ENCODE peak calls at places on chromosomes 11 and 22, in eight cellular contexts. Q, D, P, U, N, O, J and C are unnamed samples.

GRCh38 chr11:16195659-16196058 is 160.7 kb downstream of the SOX6 start:
- DNase-seq in Q (no peak), D (no peak), P (no peak), U (no peak), N (no peak), O (no peak), J (peak), C (no peak)

GRCh38 chr22:18063311-18063710 is 14.5 kb upstream of the PEX26 start:
- DNase-seq in Q (peak), D (no peak), P (no peak), U (no peak), N (no peak), O (no peak), J (no peak), C (no peak)

GRCh38 chr11:77071671-77072605 is 5.2 kb downstream of the CAPN5 start:
- DNase-seq in Q (no peak), D (peak), P (peak), U (peak), N (peak), O (no peak), J (peak), C (peak)

GRCh38 chr11:612201-612960 is 3.4 kb downstream of the IRF7 start:
- DNase-seq in Q (peak), D (peak), P (no peak), U (no peak), N (no peak), O (no peak), J (peak), C (peak)

GRCh38 chr11:111978028-111978771 is 41.1 kb downstream of the DIXDC1 start:
- DNase-seq in Q (no peak), D (peak), P (peak), U (peak), N (no peak), O (peak), J (peak), C (peak)

GRCh38 chr11:559020-559620 is 1.4 kb downstream of the LMNTD2 start:
- DNase-seq in Q (no peak), D (no peak), P (no peak), U (no peak), N (no peak), O (no peak), J (peak), C (no peak)

GRCh38 chr11:75468534-75469340 is 35.7 kb upstream of the KLHL35 start:
- DNase-seq in Q (no peak), D (peak), P (no peak), U (peak), N (no peak), O (peak), J (peak), C (no peak)

GRCh38 chr11:33417121-33417520 is 159.9 kb downstream of the HIPK3 start:
- DNase-seq in Q (no peak), D (no peak), P (no peak), U (no peak), N (no peak), O (no peak), J (no peak), C (no peak)

GRCh38 chr11:65188486-65188885 is 6.8 kb downstream of the CAPN1 start:
- DNase-seq in Q (no peak), D (no peak), P (no peak), U (peak), N (peak), O (no peak), J (no peak), C (peak)

GRCh38 chr11:66617148-66617814 is 851 bp downstream of the RBM14 start:
- DNase-seq in Q (no peak), D (no peak), P (peak), U (peak), N (peak), O (peak), J (peak), C (peak)

GRCh38 chr22:40862013-40862412 is at the start of gene DNAJB7:
- DNase-seq in Q (no peak), D (no peak), P (no peak), U (no peak), N (no peak), O (no peak), J (no peak), C (no peak)
- H3K4me3 ChIP-seq in Q (no peak), D (no peak), P (no peak), U (no peak), N (no peak), O (no peak), J (no peak), C (no peak)

GRCh38 chr11:69108030-69108429 is 47.7 kb upstream of the SMIM38 start:
- DNase-seq in Q (peak), D (no peak), P (no peak), U (no peak), N (no peak), O (no peak), J (no peak), C (no peak)

GRCh38 chr11:69104856-69105395 is 50.8 kb upstream of the SMIM38 start:
- DNase-seq in Q (no peak), D (no peak), P (no peak), U (no peak), N (no peak), O (no peak), J (no peak), C (no peak)

GRCh38 chr11:69107413-69107812 is 48.3 kb upstream of the SMIM38 start:
- DNase-seq in Q (no peak), D (no peak), P (no peak), U (no peak), N (no peak), O (no peak), J (no peak), C (no peak)

GRCh38 chr11:69105431-69106123 is 50.2 kb upstream of the SMIM38 start:
- DNase-seq in Q (no peak), D (no peak), P (no peak), U (no peak), N (no peak), O (no peak), J (no peak), C (no peak)

DNA sequence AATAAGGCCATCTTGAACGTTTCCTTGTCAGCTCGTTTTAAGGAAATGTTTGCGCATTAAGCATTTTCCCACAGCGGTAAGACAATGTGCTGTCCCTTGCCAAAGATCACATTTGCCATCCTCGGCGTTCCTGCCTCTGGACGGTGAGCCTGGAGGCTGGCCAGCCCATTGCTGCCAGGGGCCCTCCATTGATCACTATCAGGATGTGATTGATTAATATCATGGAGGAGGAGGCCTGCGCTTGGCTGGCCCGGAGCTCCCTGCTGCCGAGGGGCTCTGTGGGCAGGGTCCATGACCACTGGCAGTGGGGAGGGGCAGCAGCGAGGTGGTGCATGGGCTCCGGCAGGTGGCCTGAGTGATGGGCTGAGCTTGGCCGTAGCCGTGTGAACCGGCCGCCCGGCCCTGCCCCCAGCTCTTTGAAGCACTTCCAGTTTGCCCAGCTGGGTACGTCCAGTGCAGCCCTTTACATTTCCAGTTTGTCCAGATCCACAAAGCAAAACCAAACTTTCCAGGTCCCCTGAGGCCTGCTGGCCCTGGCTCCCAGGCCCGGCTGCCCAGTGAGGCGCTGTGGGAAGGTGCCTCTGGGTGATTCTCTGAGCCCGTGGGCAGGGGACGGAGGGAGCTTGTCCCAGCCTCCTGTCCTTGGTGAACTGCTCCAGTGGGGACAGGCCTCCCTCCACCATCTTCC is 49.5 kb upstream of the SMIM38 start:
- DNase-seq in Q (no peak), D (no peak), P (no peak), U (no peak), N (no peak), O (no peak), J (no peak), C (no peak)
- H3K4me3 ChIP-seq in Q (no peak), D (no peak), P (no peak), U (no peak), N (no peak), O (no peak), J (no peak), C (no peak)

DNA sequence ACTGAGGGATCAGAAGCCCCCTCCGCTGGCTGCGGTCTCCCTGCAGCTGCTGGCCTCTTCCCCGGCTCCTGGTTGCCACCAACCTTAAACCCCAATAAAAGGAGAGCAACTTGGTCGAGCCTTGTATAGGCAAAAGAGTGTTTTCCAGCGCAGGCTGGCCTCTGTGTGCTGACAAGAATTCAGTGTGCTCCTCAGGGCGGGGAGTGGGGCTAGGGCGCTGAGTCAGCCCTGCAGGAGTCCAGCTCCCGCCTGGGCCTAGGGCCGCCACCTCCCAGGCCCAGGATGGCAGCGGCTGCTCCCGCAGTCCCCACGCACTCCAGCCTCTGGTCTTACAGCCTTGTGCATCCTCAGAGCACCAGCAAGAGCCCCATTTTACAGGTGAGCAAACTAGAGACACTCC is at the start of gene SHISAL1:
- DNase-seq in Q (no peak), D (peak), P (no peak), U (no peak), N (no peak), O (no peak), J (peak), C (no peak)
- H3K4me3 ChIP-seq in Q (no peak), D (peak), P (no peak), U (peak), N (no peak), O (no peak), J (peak), C (no peak)

GRCh38 chr11:122167100-122167499 is 51.1 kb upstream of the BLID start:
- DNase-seq in Q (no peak), D (no peak), P (no peak), U (no peak), N (no peak), O (no peak), J (peak), C (no peak)
- H3K4me3 ChIP-seq in Q (no peak), D (no peak), P (no peak), U (no peak), N (no peak), O (no peak), J (no peak), C (no peak)

DNA sequence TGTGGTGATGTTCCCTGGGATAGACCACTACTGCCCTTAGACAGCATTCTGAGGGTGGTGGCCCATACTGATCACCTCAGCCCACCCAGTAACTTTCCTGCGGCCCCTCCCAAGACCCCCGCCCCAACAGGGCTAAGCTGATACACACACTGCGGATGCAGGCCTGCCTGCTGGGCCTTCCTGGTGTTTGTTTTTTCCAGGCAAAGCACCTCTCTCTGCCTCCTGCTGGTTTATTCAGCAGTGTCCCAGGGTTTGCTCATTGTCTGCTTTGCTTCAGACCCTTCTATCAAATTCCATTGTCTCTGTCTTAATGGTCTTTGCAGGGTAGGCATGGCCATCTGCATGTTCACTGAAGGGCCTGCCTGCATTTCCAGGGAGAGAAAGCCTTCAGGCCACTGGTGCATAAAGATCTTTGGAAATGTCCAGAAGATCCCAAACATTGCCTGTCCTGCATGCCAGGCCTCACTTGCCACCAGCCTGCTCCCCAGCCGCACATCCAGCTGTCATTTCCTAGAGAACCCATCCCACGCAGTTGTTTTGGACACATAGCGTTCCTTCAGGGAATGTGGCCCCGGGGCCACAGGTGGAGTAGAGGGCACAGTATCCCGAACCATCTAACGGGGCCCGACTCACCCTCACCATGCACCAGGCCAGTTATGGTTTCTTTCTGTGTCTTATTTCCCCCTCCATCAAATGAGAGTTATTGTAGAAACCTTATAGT is 50.2 kb downstream of the BCR start:
- DNase-seq in Q (peak), D (no peak), P (no peak), U (no peak), N (no peak), O (no peak), J (no peak), C (no peak)
- H3K4me3 ChIP-seq in Q (no peak), D (no peak), P (no peak), U (no peak), N (no peak), O (no peak), J (no peak), C (no peak)